ENCODE peak calls at places on chromosome X, in nine cellular contexts. One of them, this sample, is unnamed.

GRCh38 chrX:38923451-38923969 is 122.3 kb downstream of the MID1IP1 start:
- DNase-seq in IMR-90: no peak
- DNase-seq in fibroblast of mammary gland: no peak
- DNase-seq in left ventricle myocardium inferior: no peak
- DNase-seq in GM23338: no peak
- DNase-seq in astrocyte: no peak
- DNase-seq in thyroid gland: no peak
- DNase-seq in left lung: no peak
- DNase-seq in heart right ventricle: no peak
- DNase-seq in this sample: no peak

GRCh38 chrX:1465261-1466231 is 12.8 kb upstream of the ASMTL start:
- DNase-seq in thyroid gland: no peak
- DNase-seq in left ventricle myocardium inferior: no peak
- DNase-seq in fibroblast of mammary gland: no peak
- DNase-seq in left lung: peak
- DNase-seq in GM23338: no peak
- DNase-seq in heart right ventricle: no peak
- DNase-seq in IMR-90: no peak
- DNase-seq in astrocyte: no peak
- DNase-seq in this sample: no peak

GRCh38 chrX:68942141-68942540 is 113.3 kb downstream of the EFNB1 start:
- DNase-seq in IMR-90: no peak
- DNase-seq in thyroid gland: peak
- DNase-seq in left lung: no peak
- DNase-seq in GM23338: no peak
- DNase-seq in fibroblast of mammary gland: no peak
- DNase-seq in left ventricle myocardium inferior: no peak
- DNase-seq in heart right ventricle: no peak
- DNase-seq in astrocyte: no peak
- DNase-seq in this sample: no peak

GRCh38 chrX:33032700-33033099 is 178.6 kb downstream of the DMD start:
- DNase-seq in fibroblast of mammary gland: no peak
- DNase-seq in astrocyte: no peak
- DNase-seq in thyroid gland: no peak
- DNase-seq in IMR-90: no peak
- DNase-seq in left ventricle myocardium inferior: no peak
- DNase-seq in left lung: no peak
- DNase-seq in heart right ventricle: no peak
- DNase-seq in GM23338: no peak
- DNase-seq in this sample: no peak

GRCh38 chrX:38636949-38637819 is 75.8 kb downstream of the TSPAN7 start:
- DNase-seq in astrocyte: no peak
- DNase-seq in IMR-90: no peak
- DNase-seq in thyroid gland: peak
- DNase-seq in left lung: no peak
- DNase-seq in left ventricle myocardium inferior: no peak
- DNase-seq in fibroblast of mammary gland: no peak
- DNase-seq in heart right ventricle: no peak
- DNase-seq in GM23338: no peak
- DNase-seq in this sample: no peak

GRCh38 chrX:21374163-21374993 is at the start of gene CNKSR2:
- DNase-seq in astrocyte: no peak
- DNase-seq in left lung: peak
- DNase-seq in GM23338: peak
- DNase-seq in left ventricle myocardium inferior: peak
- DNase-seq in IMR-90: peak
- DNase-seq in heart right ventricle: peak
- DNase-seq in fibroblast of mammary gland: peak
- DNase-seq in thyroid gland: peak
- DNase-seq in this sample: no peak

GRCh38 chrX:140765043-140765784 is 55.7 kb downstream of the LINC00632 start:
- DNase-seq in GM23338: peak
- DNase-seq in IMR-90: peak
- DNase-seq in left ventricle myocardium inferior: no peak
- DNase-seq in left lung: no peak
- DNase-seq in heart right ventricle: no peak
- DNase-seq in fibroblast of mammary gland: peak
- DNase-seq in thyroid gland: no peak
- DNase-seq in astrocyte: peak
- DNase-seq in this sample: no peak

GRCh38 chrX:121307441-121307840 is 260.0 kb downstream of the GLUD2 start:
- DNase-seq in left lung: no peak
- DNase-seq in left ventricle myocardium inferior: no peak
- DNase-seq in GM23338: no peak
- DNase-seq in thyroid gland: no peak
- DNase-seq in fibroblast of mammary gland: peak
- DNase-seq in astrocyte: peak
- DNase-seq in IMR-90: no peak
- DNase-seq in heart right ventricle: no peak
- DNase-seq in this sample: no peak

GRCh38 chrX:129785160-129785947 is 5.6 kb downstream of the SASH3 start:
- DNase-seq in thyroid gland: no peak
- DNase-seq in heart right ventricle: no peak
- DNase-seq in GM23338: no peak
- DNase-seq in IMR-90: no peak
- DNase-seq in fibroblast of mammary gland: no peak
- DNase-seq in astrocyte: no peak
- DNase-seq in left lung: no peak
- DNase-seq in left ventricle myocardium inferior: no peak
- DNase-seq in this sample: no peak

GRCh38 chrX:70436380-70436779 is 8.3 kb upstream of the DLG3 start:
- DNase-seq in heart right ventricle: no peak
- DNase-seq in left lung: no peak
- DNase-seq in thyroid gland: no peak
- DNase-seq in GM23338: peak
- DNase-seq in fibroblast of mammary gland: peak
- DNase-seq in astrocyte: no peak
- DNase-seq in left ventricle myocardium inferior: no peak
- DNase-seq in IMR-90: no peak
- DNase-seq in this sample: no peak

GRCh38 chrX:30489323-30489722 is 88.2 kb downstream of the TASL start:
- DNase-seq in thyroid gland: no peak
- DNase-seq in GM23338: peak
- DNase-seq in IMR-90: no peak
- DNase-seq in left lung: no peak
- DNase-seq in fibroblast of mammary gland: peak
- DNase-seq in astrocyte: no peak
- DNase-seq in left ventricle myocardium inferior: no peak
- DNase-seq in heart right ventricle: no peak
- DNase-seq in this sample: no peak

GRCh38 chrX:154033848-154034247 is 14.1 kb upstream of the IRAK1 start:
- DNase-seq in IMR-90: no peak
- DNase-seq in heart right ventricle: no peak
- DNase-seq in GM23338: no peak
- DNase-seq in fibroblast of mammary gland: no peak
- DNase-seq in astrocyte: no peak
- DNase-seq in thyroid gland: no peak
- DNase-seq in left ventricle myocardium inferior: no peak
- DNase-seq in left lung: no peak
- DNase-seq in this sample: no peak

GRCh38 chrX:13167444-13168207 is 123.2 kb upstream of the FAM9C start:
- DNase-seq in fibroblast of mammary gland: peak
- DNase-seq in thyroid gland: no peak
- DNase-seq in IMR-90: peak
- DNase-seq in left lung: no peak
- DNase-seq in heart right ventricle: no peak
- DNase-seq in left ventricle myocardium inferior: no peak
- DNase-seq in astrocyte: peak
- DNase-seq in GM23338: no peak
- DNase-seq in this sample: no peak

GRCh38 chrX:155666741-155667140 is 54.0 kb upstream of the TMLHE start:
- DNase-seq in left ventricle myocardium inferior: no peak
- DNase-seq in IMR-90: no peak
- DNase-seq in heart right ventricle: no peak
- DNase-seq in left lung: no peak
- DNase-seq in astrocyte: no peak
- DNase-seq in fibroblast of mammary gland: no peak
- DNase-seq in thyroid gland: no peak
- DNase-seq in GM23338: no peak
- DNase-seq in this sample: no peak

GRCh38 chrX:155662297-155662696 is 49.5 kb upstream of the TMLHE start:
- DNase-seq in astrocyte: no peak
- DNase-seq in fibroblast of mammary gland: peak
- DNase-seq in IMR-90: no peak
- DNase-seq in heart right ventricle: no peak
- DNase-seq in left lung: no peak
- DNase-seq in thyroid gland: peak
- DNase-seq in GM23338: peak
- DNase-seq in left ventricle myocardium inferior: no peak
- DNase-seq in this sample: no peak
- TF ChIP-seq CTCF in astrocyte: no peak
- TF ChIP-seq CTCF in fibroblast of mammary gland: peak
- TF ChIP-seq CTCF in IMR-90: no peak
- TF ChIP-seq CTCF in heart right ventricle: no peak
- TF ChIP-seq CTCF in left lung: no peak
- TF ChIP-seq CTCF in thyroid gland: no peak
- TF ChIP-seq CTCF in GM23338: peak
- TF ChIP-seq CTCF in left ventricle myocardium inferior: no peak
- TF ChIP-seq CTCF in this sample: peak

DNA sequence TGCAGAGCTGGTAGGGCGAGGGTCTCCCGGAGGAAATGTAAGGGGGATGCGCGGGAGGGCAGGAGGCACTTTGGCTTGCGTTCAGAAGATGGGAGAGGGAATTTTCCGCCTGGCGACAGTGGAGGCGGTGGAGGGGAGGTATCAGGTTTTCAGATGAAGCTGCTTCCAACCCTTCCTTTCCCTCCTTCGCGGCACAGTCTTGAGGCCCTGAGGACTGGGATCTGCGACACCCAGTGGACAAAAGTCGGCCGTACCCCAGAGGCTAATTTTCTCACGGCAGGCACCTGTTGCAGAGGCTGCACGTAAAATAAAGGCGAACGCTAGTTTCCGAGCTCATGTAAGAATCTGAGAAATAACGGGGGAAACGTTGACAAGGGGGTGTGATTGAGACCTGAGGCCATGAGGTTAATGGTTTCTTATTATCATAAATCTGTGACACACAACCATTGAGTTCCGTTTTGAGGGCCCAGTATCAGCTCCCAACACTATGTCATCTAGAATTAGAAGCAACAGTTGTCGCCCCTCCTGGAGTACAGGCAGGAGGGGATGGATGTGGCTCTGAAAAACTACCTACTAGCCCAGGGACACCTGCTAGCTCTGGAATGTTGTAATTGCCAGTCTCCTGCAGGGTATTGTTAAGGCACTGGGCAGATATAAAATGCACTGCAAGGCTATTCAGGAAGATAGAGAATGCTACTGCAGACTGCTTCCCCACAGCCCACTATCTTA is 1.1 kb downstream of the ZCCHC18 start:
- DNase-seq in IMR-90: peak
- DNase-seq in astrocyte: peak
- DNase-seq in thyroid gland: peak
- DNase-seq in GM23338: peak
- DNase-seq in heart right ventricle: peak
- DNase-seq in left lung: no peak
- DNase-seq in left ventricle myocardium inferior: no peak
- DNase-seq in fibroblast of mammary gland: peak
- DNase-seq in this sample: no peak
- H3K4me3 ChIP-seq in IMR-90: peak
- H3K4me3 ChIP-seq in astrocyte: peak
- H3K4me3 ChIP-seq in thyroid gland: no peak
- H3K4me3 ChIP-seq in GM23338: peak
- H3K4me3 ChIP-seq in heart right ventricle: no peak
- H3K4me3 ChIP-seq in left lung: peak
- H3K4me3 ChIP-seq in left ventricle myocardium inferior: peak
- H3K4me3 ChIP-seq in fibroblast of mammary gland: peak
- H3K4me3 ChIP-seq in this sample: peak

DNA sequence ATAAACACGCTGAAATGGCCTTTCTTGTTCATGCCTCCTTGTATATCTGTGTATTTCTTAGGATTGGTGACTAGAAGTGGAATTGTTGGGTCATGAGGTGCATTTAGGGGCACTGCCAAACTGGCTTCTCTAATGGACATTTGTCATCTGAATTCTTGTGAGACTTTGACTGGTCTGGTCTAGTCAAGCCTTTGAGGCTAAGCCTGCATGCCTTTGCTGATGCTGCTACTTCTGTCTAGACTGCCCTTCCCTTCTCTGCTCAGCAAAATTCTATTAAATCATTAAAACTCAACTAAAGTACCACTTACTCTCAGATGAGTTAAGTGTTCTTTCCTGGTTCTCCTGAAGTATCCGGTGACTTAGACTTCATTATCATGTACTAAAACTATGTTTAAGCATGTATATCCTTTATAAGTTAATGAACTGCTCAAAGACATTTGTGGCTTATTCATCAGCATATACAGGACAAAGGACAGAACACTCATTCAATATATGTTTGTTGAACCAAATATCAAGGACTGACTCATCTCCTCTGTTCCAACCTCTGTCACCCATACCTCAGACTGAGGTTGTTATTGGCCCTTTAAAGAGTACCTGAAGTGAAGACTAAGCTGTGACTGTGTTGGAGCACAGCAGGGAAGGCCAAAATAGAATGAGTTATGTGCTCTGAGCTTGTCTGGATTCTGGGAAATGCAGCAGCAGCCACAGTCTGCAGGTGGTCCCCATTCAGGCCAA is 9.0 kb downstream of the TCEAL1 start:
- DNase-seq in fibroblast of mammary gland: peak
- DNase-seq in thyroid gland: no peak
- DNase-seq in heart right ventricle: no peak
- DNase-seq in GM23338: no peak
- DNase-seq in left ventricle myocardium inferior: no peak
- DNase-seq in IMR-90: peak
- DNase-seq in astrocyte: peak
- DNase-seq in left lung: no peak
- DNase-seq in this sample: no peak
- TF ChIP-seq CTCF in fibroblast of mammary gland: no peak
- TF ChIP-seq CTCF in thyroid gland: no peak
- TF ChIP-seq CTCF in heart right ventricle: no peak
- TF ChIP-seq CTCF in GM23338: no peak
- TF ChIP-seq CTCF in left ventricle myocardium inferior: no peak
- TF ChIP-seq CTCF in IMR-90: no peak
- TF ChIP-seq CTCF in astrocyte: no peak
- TF ChIP-seq CTCF in left lung: no peak
- TF ChIP-seq CTCF in this sample: no peak

GRCh38 chrX:25021132-25021498 is 5.3 kb upstream of the ARX start:
- DNase-seq in left ventricle myocardium inferior: no peak
- DNase-seq in astrocyte: no peak
- DNase-seq in left lung: no peak
- DNase-seq in fibroblast of mammary gland: no peak
- DNase-seq in heart right ventricle: no peak
- DNase-seq in thyroid gland: no peak
- DNase-seq in IMR-90: no peak
- DNase-seq in GM23338: no peak
- DNase-seq in this sample: no peak

GRCh38 chrX:25022499-25023325 is 6.9 kb upstream of the ARX start:
- DNase-seq in fibroblast of mammary gland: no peak
- DNase-seq in IMR-90: no peak
- DNase-seq in heart right ventricle: no peak
- DNase-seq in GM23338: peak
- DNase-seq in left lung: no peak
- DNase-seq in astrocyte: no peak
- DNase-seq in thyroid gland: no peak
- DNase-seq in left ventricle myocardium inferior: no peak
- DNase-seq in this sample: no peak

GRCh38 chrX:25018682-25019081 is 2.9 kb upstream of the ARX start:
- DNase-seq in IMR-90: no peak
- DNase-seq in astrocyte: no peak
- DNase-seq in fibroblast of mammary gland: no peak
- DNase-seq in heart right ventricle: no peak
- DNase-seq in thyroid gland: no peak
- DNase-seq in GM23338: no peak
- DNase-seq in left ventricle myocardium inferior: no peak
- DNase-seq in left lung: no peak
- DNase-seq in this sample: no peak

GRCh38 chrX:25019707-25020390 is 4.1 kb upstream of the ARX start:
- DNase-seq in GM23338: no peak
- DNase-seq in fibroblast of mammary gland: no peak
- DNase-seq in thyroid gland: no peak
- DNase-seq in left ventricle myocardium inferior: no peak
- DNase-seq in astrocyte: no peak
- DNase-seq in heart right ventricle: no peak
- DNase-seq in left lung: no peak
- DNase-seq in IMR-90: no peak
- DNase-seq in this sample: no peak

GRCh38 chrX:25020391-25021131 is 4.8 kb upstream of the ARX start:
- DNase-seq in fibroblast of mammary gland: no peak
- DNase-seq in left ventricle myocardium inferior: no peak
- DNase-seq in heart right ventricle: no peak
- DNase-seq in thyroid gland: no peak
- DNase-seq in GM23338: peak
- DNase-seq in IMR-90: no peak
- DNase-seq in astrocyte: no peak
- DNase-seq in left lung: no peak
- DNase-seq in this sample: no peak
- H3K4me3 ChIP-seq in fibroblast of mammary gland: no peak
- H3K4me3 ChIP-seq in left ventricle myocardium inferior: peak
- H3K4me3 ChIP-seq in heart right ventricle: no peak
- H3K4me3 ChIP-seq in thyroid gland: no peak
- H3K4me3 ChIP-seq in GM23338: peak
- H3K4me3 ChIP-seq in IMR-90: no peak
- H3K4me3 ChIP-seq in astrocyte: peak
- H3K4me3 ChIP-seq in left lung: no peak
- H3K4me3 ChIP-seq in this sample: no peak